ENCODE peak calls at places on chromosomes 1 and 21, in ten cellular contexts. F is heart left ventricle, U is left lung, R is uterus, V is right cardiac atrium, N is osteoblast, L is psoas muscle, B is cardiac muscle cell, Z is upper lobe of right lung, Y is A549. X is an unnamed sample. For H3K4me1 and H3K9me3, the result is how much of the 10 kb centered on the place peaks cover.

GRCh38 chr21:45940091-45940490 is 41.5 kb upstream of the COL6A1 start:
- DNase-seq in F (no peak), U (peak), R (no peak), V (no peak), N (peak), L (no peak), B (no peak), Z (no peak), Y (no peak), X (no peak)

GRCh38 chr1:205172729-205173366 is 38.7 kb downstream of the DSTYK start:
- DNase-seq in F (no peak), U (no peak), R (no peak), V (no peak), N (peak), L (no peak), B (peak), Z (no peak), Y (peak), X (no peak)

GRCh38 chr1:52059326-52059725 is 3.2 kb downstream of the BTF3L4 start:
- DNase-seq in F (no peak), U (no peak), R (no peak), V (no peak), N (peak), L (no peak), B (peak), Z (no peak), Y (no peak), X (no peak)

GRCh38 chr21:33244082-33244780 is 14.5 kb downstream of the IFNAR2 start:
- DNase-seq in F (no peak), U (no peak), R (no peak), V (no peak), N (no peak), L (no peak), B (peak), Z (no peak), Y (no peak), X (no peak)

GRCh38 chr21:21397464-21397863 is 399.3 kb downstream of the NCAM2 start:
- DNase-seq in F (no peak), U (peak), R (no peak), V (peak), N (no peak), L (no peak), B (no peak), Z (no peak), Y (no peak), X (no peak)

GRCh38 chr1:8137406-8138244 is 111.5 kb upstream of the ERRFI1 start:
- DNase-seq in F (peak), U (no peak), R (peak), V (no peak), N (peak), L (peak), B (peak), Z (no peak), Y (no peak), X (peak)

GRCh38 chr1:66725885-66726665 is 26.2 kb upstream of the DYNLT5 start:
- DNase-seq in F (peak), U (no peak), R (peak), V (peak), N (no peak), L (peak), B (peak), Z (no peak), Y (peak), X (no peak)

GRCh38 chr1:69836961-69837636 is 269.4 kb downstream of the LRRC7 start:
- DNase-seq in F (no peak), U (no peak), R (no peak), V (no peak), N (no peak), L (no peak), B (peak), Z (no peak), Y (no peak), X (no peak)

GRCh38 chr1:160267284-160267991 is 5.1 kb upstream of the DCAF8 start:
- DNase-seq in F (no peak), U (no peak), R (no peak), V (no peak), N (no peak), L (no peak), B (no peak), Z (no peak), Y (no peak), X (no peak)

GRCh38 chr1:6066680-6067079 is 21.0 kb downstream of the KCNAB2 start:
- DNase-seq in F (no peak), U (peak), R (no peak), V (no peak), N (no peak), L (no peak), B (no peak), Z (no peak), Y (no peak), X (no peak)

GRCh38 chr1:169107673-169108160 is 1.2 kb downstream of the ATP1B1 start:
- DNase-seq in F (peak), U (no peak), R (no peak), V (peak), N (peak), L (peak), B (peak), Z (no peak), Y (peak), X (no peak)

GRCh38 chr21:44485254-44485793 is 30.0 kb downstream of the LRRC3 start:
- DNase-seq in F (no peak), U (no peak), R (no peak), V (peak), N (peak), L (no peak), B (no peak), Z (no peak), Y (peak), X (no peak)

GRCh38 chr21:42370894-42371654 is 4.7 kb upstream of the TFF1 start:
- DNase-seq in F (no peak), U (peak), R (no peak), V (no peak), N (no peak), L (no peak), B (no peak), Z (no peak), Y (no peak), X (no peak)

GRCh38 chr1:207516729-207517128 is 20.8 kb downstream of the CR1 start:
- DNase-seq in F (no peak), U (no peak), R (no peak), V (no peak), N (no peak), L (no peak), B (no peak), Z (no peak), Y (no peak), X (no peak)

GRCh38 chr1:27604579-27605299 is 795 bp upstream of the AHDC1 start:
- DNase-seq in F (no peak), U (no peak), R (no peak), V (peak), N (peak), L (no peak), B (no peak), Z (no peak), Y (no peak), X (no peak)

GRCh38 chr1:195202271-195202670 is 1406.0 kb downstream of the KCNT2 start:
- DNase-seq in F (no peak), U (no peak), R (no peak), V (no peak), N (no peak), L (no peak), B (no peak), Z (no peak), Y (no peak), X (no peak)

GRCh38 chr1:190098107-190098506 is 379.6 kb downstream of the BRINP3 start:
- DNase-seq in F (no peak), U (no peak), R (no peak), V (no peak), N (no peak), L (no peak), B (no peak), Z (no peak), Y (no peak), X (no peak)

GRCh38 chr1:206685749-206686485 is 1.2 kb downstream of the MAPKAPK2 start:
- DNase-seq in F (peak), U (peak), R (peak), V (peak), N (peak), L (peak), B (peak), Z (peak), Y (peak), X (no peak)

GRCh38 chr1:212257157-212257556 is 28.1 kb upstream of the PPP2R5A start:
- DNase-seq in F (no peak), U (no peak), R (no peak), V (no peak), N (peak), L (no peak), B (no peak), Z (no peak), Y (no peak), X (no peak)

GRCh38 chr1:110628356-110629105 is 22.4 kb upstream of the KCNA2 start:
- DNase-seq in F (no peak), U (no peak), R (no peak), V (no peak), N (no peak), L (no peak), B (no peak), Z (no peak), Y (no peak), X (no peak)

GRCh38 chr1:203264052-203264501 is 34.6 kb upstream of the CHIT1 start:
- DNase-seq in F (no peak), U (no peak), R (peak), V (no peak), N (no peak), L (no peak), B (no peak), Z (no peak), Y (no peak), X (no peak)

GRCh38 chr1:65425697-65426096 is 5.2 kb downstream of the LEPR start:
- DNase-seq in F (no peak), U (no peak), R (no peak), V (no peak), N (peak), L (no peak), B (peak), Z (no peak), Y (peak), X (no peak)

GRCh38 chr1:65422241-65423203 is 2.1 kb downstream of the LEPR start:
- DNase-seq in F (no peak), U (no peak), R (no peak), V (no peak), N (peak), L (no peak), B (peak), Z (no peak), Y (peak), X (no peak)

GRCh38 chr1:65420590-65421340 is at the start of the genes LEPR and LEPROT:
- DNase-seq in F (no peak), U (no peak), R (no peak), V (no peak), N (peak), L (no peak), B (no peak), Z (no peak), Y (no peak), X (no peak)

GRCh38 chr1:65421341-65422174 is 1.1 kb downstream of the LEPR start:
- DNase-seq in F (no peak), U (no peak), R (no peak), V (no peak), N (peak), L (no peak), B (peak), Z (no peak), Y (no peak), X (no peak)

DNA sequence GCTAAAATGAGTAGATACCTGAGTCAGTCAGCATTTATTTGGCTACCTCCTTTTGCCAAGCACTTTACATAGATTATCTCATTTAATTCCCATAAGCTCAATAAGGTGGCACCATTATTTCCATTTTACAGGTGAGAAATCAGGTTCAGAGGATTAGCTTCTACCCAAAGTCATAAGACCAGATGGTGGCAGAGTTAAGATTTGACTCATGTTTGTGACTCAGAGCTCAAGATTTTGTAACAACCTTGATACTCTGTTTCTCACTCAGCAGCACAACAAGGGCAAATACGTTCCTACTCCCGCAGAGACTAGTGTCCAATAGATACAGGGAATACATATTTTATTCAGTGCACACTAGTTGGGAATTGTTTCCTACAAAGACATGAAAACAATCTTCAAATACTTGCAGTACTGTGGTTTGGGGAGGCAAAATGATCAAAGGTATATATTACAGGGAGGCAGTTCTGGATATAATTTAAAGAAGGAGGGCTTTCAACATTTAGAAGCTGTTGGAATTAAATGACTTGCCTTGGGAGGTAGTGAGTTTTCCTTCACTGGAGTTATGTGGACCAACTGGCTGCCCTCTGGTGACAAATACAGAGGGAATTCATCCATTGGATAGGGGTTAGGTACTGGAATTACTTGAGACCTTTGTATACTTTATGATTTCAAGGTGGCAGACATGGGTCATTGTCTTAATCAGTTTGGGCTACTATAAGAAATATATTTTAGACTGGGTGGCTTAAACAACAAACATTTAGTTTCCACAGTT is 3.6 kb downstream of the LEPR start:
- DNase-seq in F (no peak), U (no peak), R (no peak), V (no peak), N (peak), L (no peak), B (peak), Z (no peak), Y (peak), X (no peak)
- H3K4me1 ChIP-seq in F (under half), U (half or more), R (under half), V (under half), N (half or more), L (under half), B (under half), Z (under half), Y (half or more), X (under half)

DNA sequence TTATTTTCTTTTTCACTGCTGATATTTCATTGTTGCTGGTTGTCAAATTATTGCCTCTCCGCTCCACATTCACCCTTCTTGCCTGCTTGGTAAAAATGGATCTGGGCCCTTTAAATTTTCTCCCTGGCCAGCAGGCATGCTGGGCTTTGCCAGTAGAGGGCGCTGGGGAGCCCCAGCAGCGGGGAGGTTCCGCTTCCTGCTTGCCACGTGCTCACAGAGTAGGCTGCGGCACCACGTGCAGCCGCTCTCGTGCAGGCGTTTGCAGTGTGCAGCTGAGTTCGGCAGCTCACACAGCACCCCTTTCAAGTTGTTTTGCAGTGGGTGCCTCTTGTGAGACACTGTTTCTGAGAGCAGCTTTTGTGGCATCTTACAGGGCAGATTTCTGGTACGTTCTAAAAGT is at the start of gene ACTL8:
- DNase-seq in F (no peak), U (no peak), R (no peak), V (no peak), N (no peak), L (no peak), B (no peak), Z (no peak), Y (peak), X (no peak)
- H3K9me3 ChIP-seq in F (under half), U (half or more), R (under half), V (under half), N (under half), L (under half), B (under half), Z (under half), Y (under half), X (under half)

GRCh38 chr1:24917327-24918074 is 12.6 kb downstream of the RUNX3 start:
- DNase-seq in F (no peak), U (no peak), R (no peak), V (no peak), N (no peak), L (no peak), B (no peak), Z (no peak), Y (no peak), X (no peak)
- H3K4me1 ChIP-seq in F (under half), U (under half), R (under half), V (under half), N (under half), L (under half), B (under half), Z (under half), Y (under half), X (under half)

GRCh38 chr1:227612658-227613057 is 49.3 kb downstream of the ZNF678 start:
- DNase-seq in F (no peak), U (no peak), R (no peak), V (no peak), N (no peak), L (no peak), B (no peak), Z (no peak), Y (no peak), X (no peak)
- H3K9me3 ChIP-seq in F (under half), U (half or more), R (under half), V (under half), N (under half), L (under half), B (under half), Z (under half), Y (under half), X (under half)

DNA sequence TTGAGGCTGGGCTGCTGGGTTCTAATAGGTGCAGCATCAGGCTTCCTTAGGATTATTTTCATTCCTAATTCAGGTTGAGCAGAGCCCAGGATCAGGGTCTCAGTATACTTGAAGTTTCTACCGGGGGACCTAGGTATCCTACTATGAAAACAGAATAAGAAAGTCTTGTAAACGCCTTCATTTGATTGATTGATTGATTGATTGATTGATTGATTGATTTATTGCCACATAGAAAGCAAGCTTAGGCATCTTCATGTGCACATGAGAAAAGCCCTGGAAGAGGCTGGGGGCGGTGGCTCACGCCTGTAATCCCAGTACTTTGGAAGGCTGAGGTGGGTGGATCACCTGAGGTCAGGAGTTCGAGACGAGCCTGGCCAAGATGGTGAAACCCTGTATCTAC is 97.4 kb upstream of the BMP8A start:
- DNase-seq in F (no peak), U (no peak), R (no peak), V (no peak), N (no peak), L (no peak), B (no peak), Z (no peak), Y (no peak), X (no peak)
- H3K4me1 ChIP-seq in F (half or more), U (half or more), R (under half), V (under half), N (half or more), L (half or more), B (half or more), Z (half or more), Y (half or more), X (half or more)

GRCh38 chr1:2999138-2999537 is 22.1 kb upstream of the ACTRT2 start:
- DNase-seq in F (peak), U (no peak), R (no peak), V (no peak), N (no peak), L (no peak), B (no peak), Z (no peak), Y (no peak), X (no peak)

GRCh38 chr1:3000671-3001470 is 20.4 kb upstream of the ACTRT2 start:
- DNase-seq in F (peak), U (peak), R (no peak), V (no peak), N (peak), L (no peak), B (no peak), Z (peak), Y (no peak), X (no peak)

GRCh38 chr1:2999571-2999970 is 21.7 kb upstream of the ACTRT2 start:
- DNase-seq in F (peak), U (peak), R (no peak), V (no peak), N (no peak), L (no peak), B (no peak), Z (no peak), Y (no peak), X (no peak)

GRCh38 chr1:3000214-3000613 is 21.1 kb upstream of the ACTRT2 start:
- DNase-seq in F (peak), U (no peak), R (no peak), V (no peak), N (peak), L (no peak), B (no peak), Z (peak), Y (no peak), X (no peak)

DNA sequence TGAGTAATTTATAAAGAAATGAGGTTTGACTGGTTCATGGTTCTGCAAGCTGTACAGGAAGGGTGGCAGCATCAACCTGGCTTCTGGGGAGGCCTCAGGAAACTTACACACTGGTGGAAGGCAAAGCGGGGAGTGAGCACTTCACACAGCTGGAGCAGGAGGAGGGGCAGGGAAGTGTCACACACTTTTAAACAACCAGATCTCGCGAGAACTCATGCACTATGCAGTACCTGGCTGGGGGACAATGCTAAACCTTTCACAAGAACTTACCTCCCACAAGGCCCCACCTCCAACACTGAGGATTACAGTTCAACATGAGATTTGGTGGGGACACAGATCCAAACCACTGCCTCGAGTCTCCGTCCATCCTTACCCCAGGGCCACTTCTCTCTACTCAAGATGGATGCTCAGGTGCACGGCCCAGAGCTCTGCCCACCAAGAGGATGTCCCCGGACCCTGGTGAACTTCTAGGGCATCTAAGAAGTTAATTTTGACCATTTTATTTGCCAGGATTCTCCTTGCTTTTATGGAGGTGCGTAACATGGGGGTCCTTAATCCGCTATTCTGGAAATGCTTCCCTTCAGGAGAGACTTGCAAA is 22.7 kb upstream of the ACTRT2 start:
- DNase-seq in F (peak), U (no peak), R (no peak), V (no peak), N (peak), L (no peak), B (no peak), Z (no peak), Y (no peak), X (no peak)
- H3K9me3 ChIP-seq in F (under half), U (under half), R (under half), V (under half), N (under half), L (under half), B (under half), Z (under half), Y (under half), X (under half)

GRCh38 chr1:151060241-151061011 is at the start of gene MLLT11:
- DNase-seq in F (peak), U (no peak), R (peak), V (peak), N (peak), L (peak), B (peak), Z (no peak), Y (peak), X (no peak)
- H3K4me1 ChIP-seq in F (under half), U (under half), R (under half), V (under half), N (under half), L (under half), B (under half), Z (under half), Y (half or more), X (under half)